ENCODE peak calls at places on chromosomes 4 and X, in seven cellular contexts. One of them, this sample, is unnamed.

GRCh38 chr4:49217492-49217891 is 231.4 kb downstream of the CWH43 start:
- DNase-seq in HS-27A: no peak
- DNase-seq in fibroblast of the aortic adventitia: no peak
- DNase-seq in H7: no peak
- DNase-seq in mammary epithelial cell: no peak
- DNase-seq in cardiac muscle cell: no peak
- DNase-seq in H9: no peak
- DNase-seq in this sample: no peak

GRCh38 chr4:14726441-14727405 is 275.6 kb upstream of the CPEB2 start:
- DNase-seq in HS-27A: peak; percentile 59
- DNase-seq in fibroblast of the aortic adventitia: peak; percentile 57
- DNase-seq in H7: no peak
- DNase-seq in mammary epithelial cell: peak; percentile 95
- DNase-seq in cardiac muscle cell: peak; percentile 24
- DNase-seq in H9: peak; percentile 38
- DNase-seq in this sample: no peak

GRCh38 chrX:108307408-108308085 is 130.7 kb downstream of the COL4A6 start:
- DNase-seq in HS-27A: no peak
- DNase-seq in fibroblast of the aortic adventitia: peak; percentile 54
- DNase-seq in H7: no peak
- DNase-seq in mammary epithelial cell: no peak
- DNase-seq in cardiac muscle cell: peak; percentile 31
- DNase-seq in H9: no peak
- DNase-seq in this sample: no peak

GRCh38 chrX:110836982-110837381 is 41.4 kb upstream of the CHRDL1 start:
- DNase-seq in HS-27A: no peak
- DNase-seq in fibroblast of the aortic adventitia: no peak
- DNase-seq in H7: peak; percentile 41
- DNase-seq in mammary epithelial cell: no peak
- DNase-seq in cardiac muscle cell: peak; percentile 0
- DNase-seq in H9: peak; percentile 79
- DNase-seq in this sample: no peak

GRCh38 chrX:12210196-12210815 is 72.0 kb downstream of the FRMPD4 start:
- DNase-seq in HS-27A: peak; percentile 47
- DNase-seq in fibroblast of the aortic adventitia: peak; percentile 63
- DNase-seq in H7: no peak
- DNase-seq in mammary epithelial cell: peak; percentile 83
- DNase-seq in cardiac muscle cell: peak; percentile 72
- DNase-seq in H9: no peak
- DNase-seq in this sample: no peak

GRCh38 chr4:161585011-161585410 is 578.8 kb downstream of the FSTL5 start:
- DNase-seq in HS-27A: no peak
- DNase-seq in fibroblast of the aortic adventitia: no peak
- DNase-seq in H7: no peak
- DNase-seq in mammary epithelial cell: no peak
- DNase-seq in cardiac muscle cell: no peak
- DNase-seq in H9: no peak
- DNase-seq in this sample: no peak

GRCh38 chr4:169238445-169238844 is 32.3 kb downstream of the SH3RF1 start:
- DNase-seq in HS-27A: no peak
- DNase-seq in fibroblast of the aortic adventitia: peak; percentile 59
- DNase-seq in H7: no peak
- DNase-seq in mammary epithelial cell: peak; percentile 51
- DNase-seq in cardiac muscle cell: peak; percentile 52
- DNase-seq in H9: no peak
- DNase-seq in this sample: no peak

GRCh38 chrX:120309873-120310730 is 1.2 kb downstream of the TMEM255A start:
- DNase-seq in HS-27A: no peak
- DNase-seq in fibroblast of the aortic adventitia: peak; percentile 16
- DNase-seq in H7: no peak
- DNase-seq in mammary epithelial cell: no peak
- DNase-seq in cardiac muscle cell: no peak
- DNase-seq in H9: peak; percentile 31
- DNase-seq in this sample: no peak

GRCh38 chrX:39836802-39837420 is 260.8 kb downstream of the BCOR start:
- DNase-seq in HS-27A: no peak
- DNase-seq in fibroblast of the aortic adventitia: no peak
- DNase-seq in H7: no peak
- DNase-seq in mammary epithelial cell: no peak
- DNase-seq in cardiac muscle cell: no peak
- DNase-seq in H9: no peak
- DNase-seq in this sample: no peak

GRCh38 chrX:57453901-57454300 is 137.9 kb upstream of the ZXDB start:
- DNase-seq in HS-27A: no peak
- DNase-seq in fibroblast of the aortic adventitia: peak; percentile 11
- DNase-seq in H7: peak; percentile 4
- DNase-seq in mammary epithelial cell: peak; percentile 13
- DNase-seq in cardiac muscle cell: peak; percentile 8
- DNase-seq in H9: peak; percentile 32
- DNase-seq in this sample: no peak

GRCh38 chr4:153232768-153233167 is 28.5 kb downstream of the TRIM2 start:
- DNase-seq in HS-27A: no peak
- DNase-seq in fibroblast of the aortic adventitia: peak; percentile 61
- DNase-seq in H7: peak; percentile 71
- DNase-seq in mammary epithelial cell: peak; percentile 4
- DNase-seq in cardiac muscle cell: no peak
- DNase-seq in H9: peak; percentile 83
- DNase-seq in this sample: no peak

GRCh38 chr4:23811045-23811620 is 78.7 kb downstream of the PPARGC1A start:
- DNase-seq in HS-27A: no peak
- DNase-seq in fibroblast of the aortic adventitia: no peak
- DNase-seq in H7: no peak
- DNase-seq in mammary epithelial cell: no peak
- DNase-seq in cardiac muscle cell: no peak
- DNase-seq in H9: no peak
- DNase-seq in this sample: no peak

GRCh38 chrX:25343060-25343459 is 327.3 kb upstream of the ARX start:
- DNase-seq in HS-27A: no peak
- DNase-seq in fibroblast of the aortic adventitia: no peak
- DNase-seq in H7: peak; percentile 18
- DNase-seq in mammary epithelial cell: no peak
- DNase-seq in cardiac muscle cell: no peak
- DNase-seq in H9: no peak
- DNase-seq in this sample: no peak

GRCh38 chr4:137531951-137532868 is at the start of gene PCDH18:
- DNase-seq in HS-27A: peak; percentile 83
- DNase-seq in fibroblast of the aortic adventitia: peak; percentile 99
- DNase-seq in H7: peak; percentile 39
- DNase-seq in mammary epithelial cell: peak; percentile 15
- DNase-seq in cardiac muscle cell: peak; percentile 98
- DNase-seq in H9: peak; percentile 91
- DNase-seq in this sample: peak; percentile 43